ENCODE peak calls at places on chromosomes 6 and 20, in eight cellular contexts. C, A, T, O, P, G, B and U are unnamed samples. For H3K4me1, the result is how much of the 10 kb centered on the place peaks cover.

GRCh38 chr6:119147101-119148053 is 68.9 kb upstream of the FAM184A start:
- DNase-seq in C (no peak), A (peak), T (no peak), O (no peak), P (peak), G (no peak), B (no peak), U (peak)

GRCh38 chr6:163951990-163952389 is 537.5 kb downstream of the QKI start:
- DNase-seq in C (no peak), A (no peak), T (peak), O (no peak), P (no peak), G (no peak), B (no peak), U (no peak)

GRCh38 chr20:62202083-62202395 is 18.0 kb downstream of the HRH3 start:
- DNase-seq in C (no peak), A (no peak), T (peak), O (no peak), P (no peak), G (no peak), B (no peak), U (no peak)

GRCh38 chr6:111030008-111031006 is 48.5 kb downstream of the RPF2 start:
- DNase-seq in C (no peak), A (no peak), T (no peak), O (no peak), P (peak), G (no peak), B (no peak), U (no peak)

GRCh38 chr20:48691523-48691922 is 136.3 kb downstream of the PREX1 start:
- DNase-seq in C (no peak), A (no peak), T (peak), O (no peak), P (no peak), G (no peak), B (no peak), U (no peak)

GRCh38 chr20:14992071-14992654 is 654.8 kb upstream of the FLRT3 start:
- DNase-seq in C (no peak), A (no peak), T (no peak), O (no peak), P (no peak), G (no peak), B (no peak), U (no peak)

GRCh38 chr6:131060311-131060710 is 2.7 kb downstream of the EPB41L2 start:
- DNase-seq in C (no peak), A (no peak), T (no peak), O (no peak), P (no peak), G (no peak), B (no peak), U (no peak)

GRCh38 chr6:54515013-54515412 is 206.8 kb downstream of the TINAG start:
- DNase-seq in C (no peak), A (no peak), T (no peak), O (no peak), P (no peak), G (no peak), B (no peak), U (no peak)

DNA sequence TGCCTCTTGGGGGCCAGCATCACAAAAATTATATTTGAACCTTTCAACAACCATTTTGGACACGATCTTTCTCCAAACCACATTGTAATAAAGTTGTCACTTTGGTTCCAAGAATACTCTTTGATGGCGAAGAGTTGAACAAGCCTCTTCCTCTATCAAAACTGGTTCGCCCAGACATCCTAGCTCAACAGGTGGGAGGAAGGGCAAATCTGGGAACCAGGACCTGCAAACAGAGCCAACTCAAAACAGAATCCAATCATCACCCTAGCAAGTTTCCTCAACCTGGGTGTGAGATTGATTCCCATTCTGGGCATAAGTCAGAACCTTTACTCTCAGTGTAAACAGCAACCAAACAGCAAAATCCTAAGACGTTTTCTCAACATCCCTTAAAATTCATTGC is 141.2 kb upstream of the RREB1 start:
- DNase-seq in C (no peak), A (no peak), T (no peak), O (no peak), P (no peak), G (no peak), B (no peak), U (no peak)
- H3K4me1 ChIP-seq in C (under half), A (under half), T (under half), O (under half), P (under half), G (under half), B (under half), U (under half)

DNA sequence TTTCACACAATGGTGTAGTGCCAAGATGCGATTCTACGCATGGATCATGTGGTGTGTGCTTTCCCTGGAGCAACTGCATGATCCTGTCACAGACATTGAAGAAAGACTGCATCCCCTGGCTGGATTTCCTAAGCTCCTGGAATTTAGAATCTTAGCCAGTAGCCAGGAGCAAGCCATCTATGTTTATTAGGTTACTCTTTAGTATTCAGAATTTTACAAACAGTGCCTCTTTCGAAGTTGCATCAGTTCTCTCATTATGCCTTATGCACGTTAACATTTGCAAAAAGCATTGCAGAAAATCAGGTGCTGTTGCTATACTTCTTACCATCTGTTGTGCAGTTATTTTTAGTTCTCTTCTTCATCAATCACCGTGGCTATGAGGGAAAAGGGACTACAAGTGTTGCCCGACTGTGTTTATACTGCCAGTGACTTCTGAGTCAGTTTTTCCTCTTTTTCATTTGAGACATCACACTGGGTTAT is 584.2 kb downstream of the BCKDHB start:
- DNase-seq in C (no peak), A (no peak), T (no peak), O (no peak), P (no peak), G (no peak), B (no peak), U (no peak)
- TF ChIP-seq POLR2AphosphoS5 in C (no peak), A (no peak), T (no peak), O (no peak), P (no peak), G (no peak), B (no peak), U (no peak)

DNA sequence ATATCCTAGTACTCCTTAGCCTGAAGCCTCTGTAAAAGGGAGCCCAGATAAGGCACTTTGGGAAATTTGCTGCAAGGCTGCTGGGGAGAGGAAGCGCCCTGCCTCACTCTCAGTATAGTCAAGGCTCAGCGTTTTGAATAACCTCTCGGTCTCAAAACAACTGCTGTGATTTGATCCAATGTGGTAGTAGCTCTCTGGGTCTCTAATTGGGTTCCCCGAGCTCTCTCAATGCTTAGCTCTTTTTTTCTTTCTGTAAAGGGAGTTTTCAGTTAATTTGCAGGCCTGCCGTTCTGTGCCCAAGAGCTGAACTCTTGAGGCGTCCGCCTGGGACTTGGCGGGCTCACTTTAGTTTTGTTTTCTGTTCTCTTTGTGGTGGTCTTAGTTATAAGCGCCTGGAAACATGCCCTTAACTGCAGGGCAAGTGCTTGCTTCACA is 41.2 kb downstream of the ZHX3 start:
- DNase-seq in C (no peak), A (no peak), T (no peak), O (no peak), P (no peak), G (no peak), B (no peak), U (no peak)
- H3K4me1 ChIP-seq in C (under half), A (under half), T (under half), O (under half), P (half or more), G (under half), B (under half), U (under half)

DNA sequence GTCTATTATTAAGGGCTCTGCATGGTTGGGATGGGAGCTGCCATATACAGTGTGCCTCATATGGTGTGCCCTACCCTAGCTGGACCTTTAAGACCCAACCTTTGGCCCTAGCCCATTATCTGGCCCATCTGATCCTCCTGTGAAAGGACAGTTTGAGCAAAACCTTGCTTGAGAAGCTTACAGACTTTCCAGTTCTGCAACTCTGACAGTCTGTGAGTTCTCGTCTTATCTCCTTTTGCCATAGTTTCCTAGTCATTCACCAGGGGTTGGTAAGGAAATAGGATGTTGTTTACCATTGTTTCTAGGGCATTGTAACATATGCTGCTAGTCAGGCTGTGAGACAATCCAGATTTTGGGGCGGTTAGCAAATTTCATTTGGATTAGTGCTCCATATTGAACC is 17.2 kb downstream of the CTNNBL1 start:
- DNase-seq in C (no peak), A (no peak), T (no peak), O (no peak), P (no peak), G (no peak), B (no peak), U (no peak)
- TF ChIP-seq POLR2AphosphoS5 in C (no peak), A (no peak), T (no peak), O (no peak), P (no peak), G (no peak), B (no peak), U (no peak)

GRCh38 chr6:34555328-34555727 is 801 bp downstream of the SPDEF start:
- DNase-seq in C (no peak), A (no peak), T (no peak), O (no peak), P (no peak), G (no peak), B (no peak), U (no peak)

GRCh38 chr6:34556493-34556892 is 364 bp upstream of the SPDEF start:
- DNase-seq in C (no peak), A (no peak), T (no peak), O (no peak), P (no peak), G (no peak), B (no peak), U (no peak)

GRCh38 chr6:34557228-34557627 is 1.1 kb upstream of the SPDEF start:
- DNase-seq in C (no peak), A (no peak), T (no peak), O (no peak), P (no peak), G (no peak), B (no peak), U (no peak)

GRCh38 chr6:34554593-34555322 is 1.4 kb downstream of the SPDEF start:
- DNase-seq in C (no peak), A (no peak), T (no peak), O (no peak), P (no peak), G (peak), B (no peak), U (no peak)

DNA sequence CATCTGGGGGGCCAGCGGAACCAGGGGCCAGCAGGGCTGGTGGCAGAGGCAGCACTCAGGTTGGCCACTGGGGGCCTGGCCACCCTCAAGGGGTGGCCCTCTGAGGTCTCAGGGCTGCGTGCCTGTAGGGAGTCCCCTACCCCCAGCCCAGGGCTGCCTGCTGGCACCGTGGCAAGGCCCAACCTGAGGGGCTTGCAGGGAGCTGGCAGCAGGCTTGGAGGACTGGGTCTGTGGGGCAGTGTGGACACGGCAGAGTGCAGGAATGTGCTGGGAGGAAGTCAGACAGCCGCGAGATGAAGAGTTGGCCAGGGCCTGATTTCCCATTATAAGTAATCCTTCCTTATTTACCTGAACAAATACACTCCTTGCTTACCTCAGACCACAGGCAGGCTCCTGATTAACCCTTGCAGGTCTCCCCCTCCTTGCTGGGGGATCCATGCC is at the start of gene SPDEF:
- DNase-seq in C (peak), A (no peak), T (no peak), O (no peak), P (no peak), G (peak), B (no peak), U (no peak)
- H3K4me1 ChIP-seq in C (under half), A (under half), T (under half), O (under half), P (under half), G (under half), B (under half), U (under half)

GRCh38 chr6:56984374-56984773 is 29.5 kb downstream of the BEND6 start:
- DNase-seq in C (no peak), A (no peak), T (no peak), O (no peak), P (no peak), G (no peak), B (no peak), U (no peak)
- TF ChIP-seq POLR2AphosphoS5 in C (no peak), A (no peak), T (no peak), O (no peak), P (no peak), G (no peak), B (no peak), U (no peak)

DNA sequence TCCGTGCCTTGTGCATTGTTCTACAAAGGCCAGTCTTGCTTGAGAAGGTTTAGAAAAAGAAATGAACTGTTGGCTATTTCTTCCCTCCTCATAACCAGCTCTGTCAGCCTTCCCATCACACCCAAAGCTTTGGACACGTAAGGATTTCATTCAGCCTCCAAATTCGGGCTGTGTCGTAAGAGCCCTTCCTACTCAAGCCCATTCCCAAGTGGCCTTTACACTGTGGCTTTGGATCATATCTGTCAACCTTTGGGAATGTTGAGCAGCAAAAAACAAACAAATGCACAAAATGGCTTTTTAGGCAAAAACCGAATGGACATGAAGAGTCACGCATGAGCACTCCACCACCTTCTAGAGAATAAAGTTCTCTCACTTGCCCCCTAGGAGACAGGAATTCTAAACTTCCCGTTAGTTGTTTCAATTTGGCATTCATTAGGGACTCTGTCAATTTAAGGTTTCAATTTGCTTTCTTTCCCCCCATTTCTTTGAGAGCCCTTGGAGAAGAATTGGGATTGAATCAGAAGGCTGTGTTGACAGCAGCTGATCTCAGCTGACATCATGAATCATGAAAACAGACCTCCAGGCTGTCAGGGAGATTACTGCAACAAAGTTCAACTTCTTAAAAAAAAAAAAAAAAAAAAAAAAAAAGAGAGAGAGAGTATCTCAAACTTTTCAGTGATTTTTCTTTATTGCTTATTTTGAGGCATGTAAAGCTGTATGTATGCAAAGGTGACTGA is 110.4 kb downstream of the BCAS1 start:
- DNase-seq in C (no peak), A (no peak), T (no peak), O (no peak), P (no peak), G (no peak), B (no peak), U (no peak)
- H3K4me1 ChIP-seq in C (under half), A (under half), T (under half), O (under half), P (under half), G (under half), B (under half), U (under half)

DNA sequence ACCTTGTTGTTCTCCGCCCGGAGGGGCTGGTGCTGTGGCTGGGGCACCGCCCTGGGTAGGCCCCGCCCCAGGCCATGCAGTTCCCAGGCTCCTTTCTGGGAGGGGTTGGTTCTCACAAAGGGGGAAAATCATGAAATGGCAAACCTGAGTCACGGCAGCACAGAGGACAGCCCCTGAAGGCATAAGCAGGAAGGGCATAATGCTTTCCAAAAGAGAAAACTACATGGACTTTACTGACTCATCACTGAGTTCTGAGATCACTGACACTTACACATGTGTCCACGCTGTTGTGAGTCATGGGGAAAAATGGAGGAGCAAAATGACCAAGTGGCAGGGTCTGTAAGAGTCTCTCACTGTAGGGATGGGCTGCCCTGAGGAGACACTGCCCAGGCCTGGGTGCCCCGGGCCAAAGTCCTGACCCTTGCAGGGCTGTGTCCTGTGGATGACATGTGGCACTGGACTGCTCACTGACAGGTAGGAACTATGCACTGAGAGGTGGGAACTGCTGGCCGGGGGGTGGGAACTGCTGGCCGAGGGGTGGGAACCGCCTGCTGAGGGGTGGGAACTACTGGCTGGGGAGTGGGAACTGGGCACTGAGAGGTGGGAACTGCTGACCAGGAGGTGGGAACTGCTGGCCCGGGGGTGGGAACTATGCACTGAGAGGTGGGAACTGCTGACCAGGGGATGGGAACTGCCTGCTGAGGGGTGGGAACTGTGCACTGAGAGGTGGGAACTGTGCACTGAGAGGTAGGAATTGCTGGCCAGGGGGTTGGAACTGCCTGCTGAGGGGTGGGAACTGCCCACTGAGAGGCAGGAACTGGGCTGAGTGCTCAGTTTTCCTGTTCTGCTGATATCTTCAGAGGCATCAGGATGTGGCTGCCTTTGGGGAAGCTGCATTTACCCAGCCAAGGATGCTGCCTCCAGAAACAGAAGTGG is 90.4 kb downstream of the THBS2 start:
- DNase-seq in C (no peak), A (no peak), T (no peak), O (no peak), P (no peak), G (no peak), B (no peak), U (peak)
- TF ChIP-seq POLR2AphosphoS5 in C (no peak), A (no peak), T (no peak), O (no peak), P (peak), G (no peak), B (peak), U (no peak)